ENCODE peak calls at places on chromosome 10, in four cellular contexts. I, M, T and P are unnamed samples.

GRCh38 chr10:59560990-59561389 is 148.7 kb downstream of the SLC16A9 start:
- DNase-seq in M (peak), T (no peak), I (no peak), P (no peak)

GRCh38 chr10:90133606-90134005 is 432.2 kb downstream of the KIF20B start:
- DNase-seq in M (no peak), T (no peak), I (no peak), P (no peak)

GRCh38 chr10:54837479-54837878 is 36.4 kb upstream of the PCDH15 start:
- DNase-seq in T (no peak), I (no peak), M (no peak), P (no peak)

GRCh38 chr10:88534072-88534665 is 48.9 kb downstream of the RNLS start:
- DNase-seq in I (no peak), M (no peak), T (no peak), P (no peak)

GRCh38 chr10:1094112-1095057 is 38.2 kb downstream of the WDR37 start:
- DNase-seq in I (peak), T (no peak), M (no peak), P (no peak)

GRCh38 chr10:9848278-9848677 is 1169.4 kb upstream of the CELF2 start:
- DNase-seq in M (no peak), T (no peak), I (no peak), P (no peak)

GRCh38 chr10:79286318-79286951 is 60.8 kb upstream of the PPIF start:
- DNase-seq in I (peak), M (no peak), T (peak), P (peak)

GRCh38 chr10:104065748-104066147 is 19.9 kb downstream of the COL17A1 start:
- DNase-seq in M (no peak), T (no peak), I (no peak), P (no peak)

GRCh38 chr10:103127241-103127640 is 65.8 kb downstream of the NT5C2 start:
- DNase-seq in T (no peak), M (no peak), I (no peak), P (no peak)

GRCh38 chr10:50536617-50537252 is 87.0 kb downstream of the SGMS1 start:
- DNase-seq in M (no peak), T (no peak), I (no peak), P (no peak)

GRCh38 chr10:87092356-87092860 is 2.2 kb downstream of the GLUD1 start:
- DNase-seq in I (no peak), M (no peak), T (peak), P (no peak)

GRCh38 chr10:17316488-17317170 is 88.6 kb downstream of the VIM start:
- DNase-seq in I (no peak), T (no peak), M (no peak), P (no peak)

GRCh38 chr10:95445837-95446347 is 115.3 kb downstream of the SORBS1 start:
- DNase-seq in T (peak), M (peak), I (peak), P (peak)

GRCh38 chr10:91653214-91653875 is 20.5 kb upstream of the PPP1R3C start:
- DNase-seq in I (no peak), T (no peak), M (no peak), P (no peak)

GRCh38 chr10:123318516-123318915 is 164.3 kb downstream of the BUB3 start:
- DNase-seq in T (no peak), I (peak), M (no peak), P (no peak)

GRCh38 chr10:63236113-63236935 is 103.2 kb downstream of the NRBF2 start:
- DNase-seq in M (no peak), T (no peak), I (no peak), P (peak)

GRCh38 chr10:125880719-125881118 is 373 bp downstream of the DHX32 start:
- DNase-seq in M (peak), I (no peak), T (no peak), P (no peak)

GRCh38 chr10:48788551-48788950 is 103.9 kb downstream of the WDFY4 start:
- DNase-seq in I (no peak), M (no peak), T (no peak), P (no peak)

GRCh38 chr10:17578603-17579002 is 38.6 kb downstream of the HACD1 start:
- DNase-seq in I (no peak), T (no peak), M (no peak), P (peak)

GRCh38 chr10:7579681-7580080 is 87.1 kb downstream of the ITIH5 start:
- DNase-seq in M (no peak), T (no peak), I (no peak), P (no peak)

GRCh38 chr10:79223346-79224048 is 123.8 kb upstream of the PPIF start:
- DNase-seq in I (no peak), T (no peak), M (peak), P (no peak)

GRCh38 chr10:63707254-63707910 is 186.2 kb downstream of the REEP3 start:
- DNase-seq in M (no peak), T (no peak), I (no peak), P (no peak)

GRCh38 chr10:49508654-49509053 is 30.3 kb downstream of the ERCC6 start:
- DNase-seq in M (no peak), I (no peak), T (no peak), P (no peak)

GRCh38 chr10:101840741-101841453 is 2.7 kb downstream of the KCNIP2 start:
- DNase-seq in I (peak), T (peak), M (peak), P (peak)

GRCh38 chr10:44510716-44511115 is 125.8 kb upstream of the CXCL12 start:
- DNase-seq in I (no peak), T (no peak), M (no peak), P (no peak)

GRCh38 chr10:78950656-78951587 is 117.8 kb upstream of the ZMIZ1 start:
- DNase-seq in T (no peak), M (no peak), I (no peak), P (no peak)

GRCh38 chr10:31136951-31137885 is 105.6 kb upstream of the ZNF438 start:
- DNase-seq in M (no peak), T (no peak), I (no peak), P (peak)

GRCh38 chr10:97065128-97065527 is 120.6 kb downstream of the SLIT1 start:
- DNase-seq in T (peak), I (no peak), M (no peak), P (no peak)

GRCh38 chr10:48518926-48519730 is 85.7 kb downstream of the ARHGAP22 start:
- DNase-seq in I (no peak), M (no peak), T (no peak), P (no peak)

GRCh38 chr10:108597657-108598319 is 1325.5 kb downstream of the XPNPEP1 start:
- DNase-seq in M (no peak), I (no peak), T (peak), P (no peak)

GRCh38 chr10:106387063-106387462 is 777.4 kb downstream of the SORCS1 start:
- DNase-seq in T (no peak), I (no peak), M (no peak), P (no peak)